ENCODE peak calls at places on chromosomes 6 and 20, in six cellular contexts. R is ureter; T is amygdala; C is stimulated activated CD4-positive, alpha-beta T cell treated with anti-CD3 and anti-CD28 coated beads, Interleukin-4, amount 100 ng/mL, for 24 hours; K is EH; V is B cell. U is an unnamed sample.

GRCh38 chr20:48329676-48330644 is 497.8 kb downstream of the PREX1 start:
- DNase-seq in R (no peak), T (no peak), C (no peak), K (peak), V (peak), U (no peak)

GRCh38 chr6:35610830-35611229 is 77.9 kb downstream of the FKBP5 start:
- DNase-seq in R (no peak), T (no peak), C (no peak), K (no peak), V (no peak), U (no peak)

GRCh38 chr6:108288742-108289141 is 6.1 kb upstream of the AFG1L start:
- DNase-seq in R (no peak), T (no peak), C (no peak), K (no peak), V (no peak), U (no peak)

GRCh38 chr6:170375661-170376060 is 69.1 kb downstream of the FAM120B start:
- DNase-seq in R (no peak), T (no peak), C (no peak), K (no peak), V (no peak), U (no peak)

GRCh38 chr6:33963351-33963750 is 159.5 kb upstream of the MLN start:
- DNase-seq in R (no peak), T (no peak), C (no peak), K (no peak), V (peak), U (no peak)

GRCh38 chr6:128806274-128806673 is 76.7 kb upstream of the LAMA2 start:
- DNase-seq in R (no peak), T (no peak), C (no peak), K (peak), V (no peak), U (peak)

GRCh38 chr6:7267071-7267470 is 45.9 kb downstream of the SSR1 start:
- DNase-seq in R (no peak), T (no peak), C (no peak), K (no peak), V (no peak), U (peak)

GRCh38 chr6:101847690-101848089 is 454.2 kb downstream of the GRIK2 start:
- DNase-seq in R (no peak), T (no peak), C (no peak), K (no peak), V (no peak), U (no peak)

GRCh38 chr20:3038454-3038853 is 5.0 kb upstream of the GNRH2 start:
- DNase-seq in R (no peak), T (no peak), C (no peak), K (no peak), V (no peak), U (no peak)

GRCh38 chr6:68497927-68498326 is 137.2 kb upstream of the ADGRB3 start:
- DNase-seq in R (no peak), T (no peak), C (no peak), K (no peak), V (no peak), U (no peak)

GRCh38 chr20:23668477-23668951 is 20.3 kb downstream of the CST4 start:
- DNase-seq in R (peak), T (no peak), C (peak), K (peak), V (no peak), U (peak)

GRCh38 chr6:155234167-155234566 is 29.6 kb upstream of the CLDN20 start:
- DNase-seq in R (no peak), T (no peak), C (no peak), K (peak), V (no peak), U (no peak)

GRCh38 chr20:7313047-7313446 is 545.6 kb downstream of the BMP2 start:
- DNase-seq in R (no peak), T (no peak), C (no peak), K (no peak), V (no peak), U (no peak)

GRCh38 chr6:169241688-169242350 is 11.8 kb downstream of the THBS2 start:
- DNase-seq in R (no peak), T (no peak), C (no peak), K (peak), V (no peak), U (no peak)

GRCh38 chr20:15836634-15837033 is 736.6 kb downstream of the KIF16B start:
- DNase-seq in R (no peak), T (no peak), C (no peak), K (peak), V (no peak), U (no peak)

GRCh38 chr6:154792761-154793160 is 59.5 kb downstream of the SCAF8 start:
- DNase-seq in R (no peak), T (no peak), C (no peak), K (peak), V (no peak), U (no peak)

U was measured in right atrium auricular region.